ENCODE peak calls at places on chromosomes 2 and 18, in four cellular contexts. V is HCT116, L is K562, E is HepG2. U is an unnamed sample. For H3K9me3, the result is how much of the 10 kb centered on the place peaks cover.

GRCh38 chr18:46386788-46387187 is 270.2 kb downstream of the LOXHD1 start:
- DNase-seq in V (no peak), L (no peak), E (no peak), U (no peak)

GRCh38 chr2:196750977-196751631 is 48.4 kb downstream of the GTF3C3 start:
- DNase-seq in V (peak), E (peak), L (peak), U (peak)

GRCh38 chr18:63177259-63177658 is 142.3 kb downstream of the BCL2 start:
- DNase-seq in L (no peak), E (no peak), V (no peak), U (no peak)

GRCh38 chr2:85257359-85258193 is 70.2 kb downstream of the TGOLN2 start:
- DNase-seq in V (no peak), L (no peak), E (no peak), U (no peak)

GRCh38 chr18:48121752-48122151 is 191.3 kb upstream of the SMAD2 start:
- DNase-seq in V (no peak), E (no peak), L (no peak), U (no peak)

GRCh38 chr18:10524507-10525425 is 1.1 kb upstream of the NAPG start:
- DNase-seq in L (no peak), E (peak), V (no peak), U (no peak)

GRCh38 chr18:32271649-32272324 is 81.9 kb downstream of the MEP1B start:
- DNase-seq in V (peak), E (peak), L (peak), U (peak)

GRCh38 chr2:37671816-37672103 is 318 bp upstream of the CDC42EP3 start:
- DNase-seq in E (no peak), V (no peak), L (no peak), U (no peak)

GRCh38 chr2:61183815-61184214 is 21.8 kb downstream of the C2orf74 start:
- DNase-seq in L (no peak), V (no peak), E (no peak), U (no peak)

GRCh38 chr2:48147719-48148118 is 241.4 kb upstream of the FBXO11 start:
- DNase-seq in E (no peak), V (no peak), L (no peak), U (no peak)

GRCh38 chr2:88680916-88681315 is 10.6 kb upstream of the RPIA start:
- DNase-seq in L (no peak), V (no peak), E (peak), U (no peak)

GRCh38 chr2:236855176-236855865 is 230.4 kb upstream of the COPS8 start:
- DNase-seq in E (no peak), V (no peak), L (no peak), U (no peak)

GRCh38 chr2:217316743-217317142 is 456.9 kb upstream of the TNP1 start:
- DNase-seq in L (no peak), E (no peak), V (no peak), U (no peak)

GRCh38 chr18:44742741-44743311 is 62.1 kb downstream of the SETBP1 start:
- DNase-seq in V (no peak), L (no peak), E (no peak), U (no peak)

DNA sequence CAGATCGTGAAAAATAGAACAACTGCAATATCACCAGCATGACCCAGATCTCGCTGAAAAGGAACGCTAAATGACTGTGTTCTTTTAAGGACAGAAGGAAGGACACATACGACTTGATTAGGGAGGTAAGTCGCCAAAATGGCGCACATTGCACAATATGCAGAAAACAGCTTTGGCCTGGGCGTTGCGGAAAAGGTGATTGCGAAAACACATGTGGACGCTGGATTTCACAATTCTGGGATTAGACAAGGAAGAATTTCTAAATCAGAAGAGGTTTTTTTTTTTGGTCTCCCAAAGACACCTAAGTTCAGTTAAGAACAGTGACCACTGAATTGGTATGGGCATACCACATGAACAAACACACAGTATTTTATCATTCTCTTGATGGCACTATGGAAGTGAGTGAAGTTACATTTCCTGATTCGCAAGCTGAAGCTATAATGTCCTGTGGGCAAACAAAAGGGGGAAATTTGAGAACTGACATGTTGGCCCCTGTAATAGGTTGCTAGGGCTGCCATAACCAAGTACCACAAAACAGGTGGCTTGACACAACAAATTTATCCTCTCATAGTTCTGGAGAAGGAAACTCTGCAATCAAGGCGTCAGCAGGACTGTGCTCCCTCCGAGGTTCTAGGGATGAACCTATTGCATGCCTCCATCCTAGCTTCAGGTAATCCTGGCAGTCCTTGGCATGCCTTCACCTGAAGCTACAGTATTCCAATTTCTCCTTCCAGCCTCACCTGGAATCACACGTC is 25.8 kb upstream of the ERICH2 start:
- DNase-seq in L (peak), E (peak), V (no peak), U (no peak)
- TF ChIP-seq REST in L (no peak), E (no peak), V (no peak), U (no peak)

GRCh38 chr2:239247401-239248245 is 153.2 kb downstream of the HDAC4 start:
- DNase-seq in V (peak), E (peak), L (no peak), U (no peak)

GRCh38 chr2:239246723-239247122 is 154.1 kb downstream of the HDAC4 start:
- DNase-seq in V (peak), E (no peak), L (no peak), U (no peak)

GRCh38 chr2:239245107-239245506 is 155.7 kb downstream of the HDAC4 start:
- DNase-seq in E (no peak), V (no peak), L (no peak), U (no peak)

GRCh38 chr2:239245872-239246701 is 154.7 kb downstream of the HDAC4 start:
- DNase-seq in E (no peak), V (no peak), L (no peak), U (no peak)

DNA sequence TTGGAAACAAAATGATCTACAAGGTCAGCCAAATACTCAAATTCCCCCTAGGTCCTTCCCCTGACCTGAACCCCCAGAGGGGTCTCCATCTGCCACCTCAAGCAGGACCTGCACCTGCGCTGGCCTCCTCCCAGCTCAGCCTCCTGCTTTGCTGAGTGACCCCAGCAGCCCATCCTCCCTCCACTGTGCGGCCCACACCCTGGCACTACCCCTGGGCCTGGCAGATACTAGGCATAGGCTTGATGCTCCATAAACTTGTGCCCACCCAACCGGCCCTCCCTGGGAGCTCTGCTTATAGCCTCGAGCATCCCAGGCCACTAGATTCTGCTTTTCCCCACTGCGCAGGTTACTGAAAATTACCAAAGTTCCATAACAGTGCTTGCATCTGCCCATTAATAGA is 156.2 kb downstream of the HDAC4 start:
- DNase-seq in L (no peak), E (no peak), V (no peak), U (no peak)
- TF ChIP-seq TCF7L2 in L (no peak), E (no peak), V (no peak), U (no peak)

GRCh38 chr2:5148392-5149085 is 543.6 kb upstream of the SOX11 start:
- DNase-seq in L (no peak), V (no peak), E (no peak), U (no peak)
- H3K9me3 ChIP-seq in L (under half), V (under half), E (half or more), U (under half)

GRCh38 chr18:58536534-58537271 is 92.2 kb downstream of the ALPK2 start:
- DNase-seq in V (no peak), E (no peak), L (no peak), U (no peak)

GRCh38 chr18:58537272-58538038 is 91.4 kb downstream of the ALPK2 start:
- DNase-seq in L (no peak), E (no peak), V (no peak), U (no peak)

GRCh38 chr18:58539659-58540380 is 89.1 kb downstream of the ALPK2 start:
- DNase-seq in L (no peak), E (peak), V (no peak), U (no peak)

GRCh38 chr18:58540381-58540943 is 88.4 kb downstream of the ALPK2 start:
- DNase-seq in V (no peak), L (no peak), E (no peak), U (no peak)

GRCh38 chr18:58538604-58539386 is 90.1 kb downstream of the ALPK2 start:
- DNase-seq in V (peak), L (no peak), E (peak), U (no peak)
- TF ChIP-seq REST in V (no peak), L (no peak), E (no peak), U (no peak)

DNA sequence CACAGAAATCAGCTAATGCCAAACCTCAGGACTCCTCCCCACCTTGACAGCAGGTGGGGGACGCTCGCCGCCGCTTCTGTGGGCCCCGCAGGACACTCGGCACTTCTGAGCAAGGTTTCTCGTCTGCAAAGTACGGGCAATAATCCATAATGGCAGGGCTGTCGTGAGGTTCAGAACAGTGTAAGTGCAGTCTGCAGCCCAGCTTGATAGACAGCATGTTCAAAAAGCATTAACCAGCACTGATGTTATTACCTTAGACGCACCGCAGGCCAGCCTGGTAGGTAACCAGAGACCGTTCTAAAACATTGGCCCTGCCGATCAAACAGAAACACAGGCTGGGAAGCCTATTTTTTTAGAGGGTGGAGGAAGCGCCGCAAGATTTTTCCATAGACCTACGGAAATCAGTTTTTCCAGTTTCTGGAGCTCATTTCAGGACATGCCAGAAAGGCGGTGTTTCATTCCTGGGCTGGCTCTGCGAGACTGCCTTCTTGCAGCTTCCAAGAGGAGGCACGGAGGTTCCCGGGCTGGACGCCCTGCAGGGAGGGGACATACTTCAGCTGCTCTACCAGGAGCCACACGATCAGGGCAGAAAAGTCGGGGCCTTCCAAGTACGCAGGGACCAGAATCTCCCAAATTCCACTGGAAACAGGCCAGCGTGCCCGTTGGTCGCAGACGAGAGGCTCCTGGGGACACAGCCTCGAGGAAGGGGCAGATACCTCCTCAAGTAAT is 148.7 kb downstream of the TPO start:
- DNase-seq in E (no peak), L (no peak), V (no peak), U (no peak)
- TF ChIP-seq TCF7L2 in E (no peak), L (no peak), V (no peak), U (no peak)

DNA sequence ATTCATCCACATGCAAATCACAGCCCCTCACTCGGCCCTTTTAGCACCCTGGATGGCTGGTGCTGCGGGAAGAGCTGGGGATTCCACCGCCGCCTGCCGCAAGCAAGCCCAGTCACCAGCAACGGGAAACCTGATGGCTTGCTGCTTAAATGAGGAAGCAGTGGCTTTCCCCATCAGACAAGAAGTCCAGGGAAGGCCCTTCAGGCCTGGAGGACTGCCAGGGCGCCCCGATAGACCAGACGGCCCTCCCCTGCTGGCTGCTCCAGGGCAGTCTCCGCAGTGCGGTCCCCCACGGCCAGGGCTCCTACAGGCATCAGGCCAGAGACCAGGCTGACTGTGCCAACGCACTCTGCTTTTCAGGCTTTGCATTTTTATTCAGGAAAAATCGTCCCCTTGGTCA is 439.1 kb downstream of the EIPR1 start:
- DNase-seq in L (no peak), E (no peak), V (no peak), U (no peak)
- H3K9me3 ChIP-seq in L (under half), E (under half), V (under half), U (under half)

GRCh38 chr2:111905990-111906735 is 7.8 kb downstream of the MERTK start:
- DNase-seq in L (no peak), V (no peak), E (no peak), U (no peak)

GRCh38 chr2:111908578-111908977 is 10.2 kb downstream of the MERTK start:
- DNase-seq in E (no peak), L (no peak), V (no peak), U (no peak)

GRCh38 chr2:111910609-111911277 is 12.3 kb downstream of the MERTK start:
- DNase-seq in L (no peak), E (no peak), V (no peak), U (no peak)

GRCh38 chr2:111912547-111912946 is 14.1 kb downstream of the MERTK start:
- DNase-seq in E (no peak), V (no peak), L (no peak), U (no peak)

DNA sequence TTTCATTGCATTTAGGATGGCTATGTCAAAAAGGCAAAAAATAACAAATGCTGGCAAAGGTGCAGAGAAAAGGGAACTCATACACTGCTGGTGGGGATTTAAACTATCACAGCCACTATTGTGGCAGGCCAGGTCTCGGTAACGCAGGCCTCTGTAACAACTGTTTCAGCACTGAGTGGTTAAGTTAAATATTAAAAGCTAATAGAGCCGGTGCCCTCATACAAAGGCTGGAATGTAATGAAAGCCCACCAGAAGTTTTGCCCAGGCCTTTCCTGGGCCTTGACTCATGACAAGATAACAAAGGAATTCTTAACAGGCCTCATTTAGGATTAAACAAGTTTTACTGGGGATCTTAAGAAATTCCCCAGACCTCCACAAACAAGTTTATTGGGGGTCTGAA is 10.7 kb downstream of the MERTK start:
- DNase-seq in L (no peak), V (no peak), E (peak), U (no peak)
- TF ChIP-seq REST in L (no peak), V (no peak), E (no peak), U (no peak)

GRCh38 chr2:174716785-174717184 is 47.5 kb downstream of the CHRNA1 start:
- DNase-seq in E (no peak), L (no peak), V (no peak), U (no peak)
- TF ChIP-seq TCF7L2 in E (no peak), L (no peak), V (no peak), U (no peak)

DNA sequence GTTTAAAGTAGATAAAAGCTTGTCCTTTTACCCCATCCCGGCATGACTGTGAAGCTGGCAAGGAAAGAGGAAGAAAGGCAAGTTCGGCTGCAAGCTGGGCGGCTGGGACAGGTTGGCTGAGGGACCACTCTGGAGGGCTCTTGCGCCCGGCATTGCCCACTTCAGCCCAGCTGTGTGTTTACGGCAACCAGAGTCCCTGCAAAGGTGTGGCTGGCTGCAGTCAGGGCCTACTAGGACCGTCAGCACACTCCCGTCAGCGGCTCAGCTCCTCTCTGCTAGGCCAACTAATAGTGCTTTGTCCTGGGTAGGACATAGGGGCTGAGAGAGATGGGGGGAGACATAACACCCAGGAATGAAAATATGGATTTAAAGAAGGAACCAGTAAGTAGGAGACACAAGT is 11.7 kb upstream of the SAP130 start:
- DNase-seq in E (no peak), V (no peak), L (no peak), U (no peak)
- H3K9me3 ChIP-seq in E (half or more), V (under half), L (under half), U (under half)

DNA sequence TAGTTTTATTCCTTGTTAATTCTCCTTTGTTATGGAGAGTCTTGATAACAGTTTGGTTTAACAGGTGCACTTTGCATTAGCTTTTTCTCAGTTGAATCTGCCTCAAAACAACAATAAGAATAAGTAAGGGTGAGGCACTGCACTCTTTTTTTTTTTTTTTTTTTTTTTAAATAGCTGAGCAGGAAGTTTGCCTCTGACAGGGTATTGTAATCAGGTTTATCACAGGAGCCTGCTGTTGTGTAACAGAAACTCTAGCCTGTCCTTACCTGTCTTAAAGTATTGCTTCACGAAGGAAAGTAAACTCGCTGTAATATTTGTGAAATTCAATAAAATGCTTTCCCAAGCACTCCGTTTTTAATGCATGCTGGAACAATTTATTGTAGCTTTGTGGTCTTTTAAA is 52.4 kb downstream of the TAF1B start:
- DNase-seq in L (no peak), V (no peak), E (peak), U (no peak)
- TF ChIP-seq REST in L (no peak), V (no peak), E (no peak), U (no peak)